ENCODE peak calls at places on chromosome 4, in five cellular contexts. A, L, O, B and C are unnamed samples.

GRCh38 chr4:41541697-41542096 is 3.7 kb downstream of the LIMCH1 start:
- DNase-seq in A (no peak), L (peak), O (peak), B (no peak), C (no peak)

GRCh38 chr4:168357941-168358340 is 39.4 kb upstream of the DDX60 start:
- DNase-seq in A (no peak), L (no peak), O (no peak), B (no peak), C (no peak)

GRCh38 chr4:106266201-106266600 is 49.8 kb downstream of the TBCK start:
- DNase-seq in A (peak), L (peak), O (peak), B (peak), C (peak)

GRCh38 chr4:137819964-137820383 is 287.7 kb upstream of the PCDH18 start:
- DNase-seq in A (peak), L (peak), O (peak), B (peak), C (peak)

GRCh38 chr4:151809716-151810115 is 48.9 kb upstream of the GATB start:
- DNase-seq in A (no peak), L (no peak), O (no peak), B (no peak), C (no peak)

GRCh38 chr4:79949186-79949585 is 123.8 kb downstream of the ANTXR2 start:
- DNase-seq in A (no peak), L (no peak), O (no peak), B (no peak), C (no peak)

GRCh38 chr4:102598102-102598758 is 97.1 kb downstream of the NFKB1 start:
- DNase-seq in A (no peak), L (no peak), O (peak), B (no peak), C (no peak)

GRCh38 chr4:54998991-54999390 is 126.4 kb downstream of the KDR start:
- DNase-seq in A (no peak), L (peak), O (peak), B (no peak), C (peak)

GRCh38 chr4:112693507-112693906 is 56.6 kb downstream of the LARP7 start:
- DNase-seq in A (no peak), L (no peak), O (no peak), B (no peak), C (no peak)

GRCh38 chr4:106273831-106274230 is 42.2 kb downstream of the TBCK start:
- DNase-seq in A (no peak), L (no peak), O (peak), B (no peak), C (no peak)

GRCh38 chr4:88443486-88443885 is 13.4 kb upstream of the HERC5 start:
- DNase-seq in A (no peak), L (no peak), O (no peak), B (no peak), C (no peak)

GRCh38 chr4:22345678-22346077 is 170.2 kb downstream of the ADGRA3 start:
- DNase-seq in A (no peak), L (no peak), O (no peak), B (no peak), C (no peak)

GRCh38 chr4:8517946-8518345 is 62.2 kb upstream of the GPR78 start:
- DNase-seq in A (no peak), L (no peak), O (peak), B (no peak), C (no peak)

GRCh38 chr4:112916868-112917267 is 132.6 kb upstream of the ANK2 start:
- DNase-seq in A (no peak), L (no peak), O (peak), B (no peak), C (no peak)

GRCh38 chr4:111263836-111264235 is 641.0 kb upstream of the PITX2 start:
- DNase-seq in A (no peak), L (no peak), O (no peak), B (no peak), C (no peak)

GRCh38 chr4:53575552-53575951 is 15.7 kb downstream of the LNX1 start:
- DNase-seq in A (no peak), L (no peak), O (no peak), B (no peak), C (no peak)

GRCh38 chr4:2222838-2223237 is 19.1 kb downstream of the HAUS3 start:
- DNase-seq in A (no peak), L (no peak), O (no peak), B (no peak), C (peak)

GRCh38 chr4:45363931-45364330 is 637.6 kb upstream of the GNPDA2 start:
- DNase-seq in A (no peak), L (no peak), O (no peak), B (no peak), C (no peak)

GRCh38 chr4:36348403-36348938 is 67.1 kb downstream of the DTHD1 start:
- DNase-seq in A (peak), L (peak), O (no peak), B (no peak), C (no peak)

GRCh38 chr4:4182835-4183568 is 43.7 kb downstream of the OTOP1 start:
- DNase-seq in A (peak), L (peak), O (peak), B (peak), C (peak)

GRCh38 chr4:76993787-76994641 is 44.5 kb downstream of the SEPTIN11 start:
- DNase-seq in A (peak), L (no peak), O (no peak), B (peak), C (no peak)

GRCh38 chr4:104860227-104861123 is 286.2 kb upstream of the TET2 start:
- DNase-seq in A (peak), L (peak), O (peak), B (peak), C (peak)

GRCh38 chr4:2744576-2745270 is 11.4 kb downstream of the TNIP2 start:
- DNase-seq in A (no peak), L (no peak), O (no peak), B (no peak), C (no peak)

GRCh38 chr4:72977936-72978485 is 91.5 kb downstream of the COX18 start:
- DNase-seq in A (no peak), L (no peak), O (no peak), B (no peak), C (no peak)

GRCh38 chr4:8599657-8600056 is 7.1 kb downstream of the CPZ start:
- DNase-seq in A (no peak), L (no peak), O (peak), B (no peak), C (no peak)

GRCh38 chr4:55475394-55476243 is 71.1 kb downstream of the CLOCK start:
- DNase-seq in A (no peak), L (no peak), O (peak), B (no peak), C (peak)

GRCh38 chr4:89397464-89397863 is 89.9 kb upstream of the GPRIN3 start:
- DNase-seq in A (no peak), L (no peak), O (no peak), B (no peak), C (no peak)

GRCh38 chr4:186939766-186940165 is 216.1 kb upstream of the FAT1 start:
- DNase-seq in A (peak), L (no peak), O (no peak), B (no peak), C (no peak)

GRCh38 chr4:150451883-150452282 is 130.1 kb upstream of the MAB21L2 start:
- DNase-seq in A (no peak), L (no peak), O (no peak), B (no peak), C (no peak)

GRCh38 chr4:2898001-2898400 is 54.4 kb downstream of the ADD1 start:
- DNase-seq in A (no peak), L (no peak), O (no peak), B (no peak), C (no peak)

GRCh38 chr4:89146196-89146595 is 34.9 kb downstream of the TIGD2 start:
- DNase-seq in A (no peak), L (no peak), O (no peak), B (no peak), C (no peak)

GRCh38 chr4:36322921-36323354 is 41.5 kb downstream of the DTHD1 start:
- DNase-seq in A (no peak), L (no peak), O (no peak), B (no peak), C (no peak)

GRCh38 chr4:24476209-24476781 is 108.1 kb downstream of the DHX15 start:
- DNase-seq in A (peak), L (no peak), O (peak), B (peak), C (peak)

GRCh38 chr4:38207110-38207457 is 246.9 kb downstream of the PTTG2 start:
- DNase-seq in A (no peak), L (no peak), O (no peak), B (no peak), C (no peak)

GRCh38 chr4:38209654-38210053 is 249.5 kb downstream of the PTTG2 start:
- DNase-seq in A (no peak), L (no peak), O (no peak), B (no peak), C (no peak)

DNA sequence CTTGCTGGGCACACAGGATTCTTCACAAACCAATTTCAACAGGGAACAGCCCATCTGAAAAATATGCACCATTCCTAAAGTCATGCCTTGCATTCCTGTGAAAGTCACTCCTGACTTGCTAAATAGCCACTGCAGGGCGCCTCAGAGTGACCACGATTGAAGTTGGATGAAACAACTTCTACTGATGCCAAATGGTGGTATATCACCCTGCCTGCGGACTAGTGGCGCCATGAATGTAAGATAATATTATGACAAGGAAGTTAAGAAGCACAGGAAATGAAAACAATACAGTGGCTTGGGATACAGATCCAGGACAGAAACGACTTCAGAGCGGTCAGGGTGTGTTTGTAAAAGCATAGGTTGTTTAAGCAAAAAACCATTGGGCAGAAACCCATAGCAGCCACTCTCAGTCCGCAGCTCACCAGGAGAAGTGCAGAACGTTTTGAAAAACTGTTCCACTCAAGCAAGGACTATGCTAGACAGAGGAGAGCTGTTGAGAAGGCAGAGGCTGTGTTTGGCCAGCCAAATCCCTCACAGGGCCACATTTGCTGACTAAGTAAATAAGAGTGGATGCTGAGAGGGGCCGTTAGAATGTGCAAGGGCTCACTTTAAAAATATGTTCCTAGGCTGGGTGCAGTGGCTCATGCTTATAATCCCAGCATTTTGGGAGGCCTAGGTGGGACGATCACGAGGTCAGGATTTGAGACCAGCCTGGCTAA is 250.4 kb downstream of the PTTG2 start:
- DNase-seq in A (no peak), L (no peak), O (peak), B (no peak), C (no peak)
- H3K27ac ChIP-seq in A (no peak), L (no peak), O (peak), B (no peak), C (no peak)

DNA sequence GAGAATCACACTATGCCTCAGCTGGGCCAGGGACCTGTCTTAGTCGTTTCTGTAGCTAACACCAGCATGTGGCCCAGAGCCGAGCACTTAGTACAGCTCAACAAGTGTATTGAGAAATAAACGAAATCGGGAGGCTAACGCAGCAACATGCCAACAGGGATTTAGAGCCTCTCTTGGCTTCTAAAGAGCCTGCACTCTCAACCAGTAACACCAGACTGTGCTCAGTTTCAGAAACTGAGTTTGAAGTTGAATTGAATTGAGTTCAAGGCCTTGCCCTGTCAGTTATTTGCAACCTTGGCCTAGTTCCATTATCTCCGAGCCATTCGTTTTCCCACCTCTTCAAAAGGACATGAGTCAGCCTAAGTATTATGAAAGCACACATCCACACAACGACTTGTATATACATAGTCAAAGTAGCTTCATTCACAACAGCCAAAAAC is 71.3 kb upstream of the LDB2 start:
- DNase-seq in A (no peak), L (no peak), O (peak), B (no peak), C (peak)
- TF ChIP-seq EZH2phosphoT487 in A (no peak), L (no peak), O (no peak), B (no peak), C (no peak)

GRCh38 chr4:10024303-10024702 is 3.0 kb upstream of the SLC2A9 start:
- DNase-seq in A (no peak), L (no peak), O (no peak), B (no peak), C (no peak)
- H3K27ac ChIP-seq in A (no peak), L (no peak), O (no peak), B (no peak), C (no peak)

GRCh38 chr4:107997001-107997788 is 7.5 kb downstream of the HADH start:
- DNase-seq in A (no peak), L (no peak), O (peak), B (peak), C (peak)
- TF ChIP-seq EZH2phosphoT487 in A (no peak), L (no peak), O (no peak), B (no peak), C (no peak)

GRCh38 chr4:26785312-26785711 is 75.3 kb upstream of the STIM2 start:
- DNase-seq in A (no peak), L (no peak), O (no peak), B (no peak), C (no peak)
- H3K27ac ChIP-seq in A (no peak), L (no peak), O (no peak), B (no peak), C (no peak)